ENCODE peak calls at places on chromosomes 5 and 9, in five cellular contexts. X, K, Q, U and V are unnamed samples.

GRCh38 chr9:35906923-35907699 is 1.1 kb downstream of the HRCT1 start:
- DNase-seq in X (no peak), K (peak), Q (no peak), U (no peak), V (peak)

GRCh38 chr5:16929347-16929746 is 6.7 kb downstream of the MYO10 start:
- DNase-seq in X (no peak), K (no peak), Q (no peak), U (no peak), V (no peak)

GRCh38 chr5:146796911-146797310 is 81.6 kb downstream of the PPP2R2B start:
- DNase-seq in X (no peak), K (no peak), Q (no peak), U (no peak), V (no peak)

GRCh38 chr5:140996055-140996454 is 29.8 kb downstream of the PCDHAC2 start:
- DNase-seq in X (no peak), K (no peak), Q (no peak), U (no peak), V (no peak)

GRCh38 chr5:30405821-30406220 is 787.7 kb upstream of the CDH6 start:
- DNase-seq in X (no peak), K (no peak), Q (no peak), U (no peak), V (no peak)

GRCh38 chr9:127523312-127523851 is 72.1 kb downstream of the LRSAM1 start:
- DNase-seq in X (no peak), K (no peak), Q (no peak), U (no peak), V (no peak)

GRCh38 chr5:77709993-77710392 is 66.1 kb downstream of the TBCA start:
- DNase-seq in X (no peak), K (no peak), Q (no peak), U (no peak), V (no peak)

GRCh38 chr9:96217358-96217755 is 84.6 kb downstream of the HSD17B3 start:
- DNase-seq in X (no peak), K (no peak), Q (no peak), U (no peak), V (peak)

GRCh38 chr5:149935431-149935901 is 9.1 kb downstream of the PDE6A start:
- DNase-seq in X (no peak), K (no peak), Q (no peak), U (no peak), V (no peak)

GRCh38 chr5:16418471-16418922 is 47.1 kb downstream of the ZNF622 start:
- DNase-seq in X (no peak), K (no peak), Q (no peak), U (no peak), V (no peak)

GRCh38 chr5:89989831-89990230 is 419.7 kb downstream of the CETN3 start:
- DNase-seq in X (no peak), K (no peak), Q (no peak), U (no peak), V (no peak)

GRCh38 chr5:18686253-18686652 is 1052.0 kb downstream of the TAF11L14 start:
- DNase-seq in X (no peak), K (no peak), Q (no peak), U (no peak), V (no peak)